ENCODE peak calls at places on chromosomes 11 and 22, in nine cellular contexts. E is activated gamma-delta T cell treated with Interleukin-2 at 50 U/mL for 16 hours, C is foreskin fibroblast, Z is NCI-H2029, P is RWPE1, O is AG20443, S is HFF-Myc, V is GM23248, G is HCEC 1CT. W is an unnamed sample.

GRCh38 chr11:119065369-119065768 is 2.2 kb upstream of the VPS11 start:
- DNase-seq in E (peak; percentile 19), C (peak; percentile 63), Z (no peak), P (no peak), O (peak; percentile 25), S (peak; percentile 21), V (peak; percentile 65), G (peak; percentile 28), W (no peak)

GRCh38 chr11:77395460-77396175 is 78.3 kb downstream of the PAK1 start:
- DNase-seq in E (no peak), C (no peak), Z (no peak), P (no peak), O (no peak), S (no peak), V (no peak), G (no peak), W (no peak)

GRCh38 chr11:33376331-33377099 is 119.3 kb downstream of the HIPK3 start:
- DNase-seq in E (no peak), C (peak; percentile 52), Z (no peak), P (peak; percentile 19), O (peak; percentile 64), S (no peak), V (peak; percentile 67), G (peak; percentile 15), W (peak; percentile 74)

GRCh38 chr11:3158131-3158591 is 6.9 kb downstream of the OSBPL5 start:
- DNase-seq in E (no peak), C (no peak), Z (no peak), P (no peak), O (no peak), S (no peak), V (no peak), G (no peak), W (no peak)

GRCh38 chr11:67310246-67311050 is 7.1 kb downstream of the SSH3 start:
- DNase-seq in E (no peak), C (no peak), Z (no peak), P (peak; percentile 66), O (no peak), S (no peak), V (no peak), G (no peak), W (no peak)

GRCh38 chr11:789951-790350 is at the start of gene CEND1:
- DNase-seq in E (no peak), C (peak; percentile 88), Z (no peak), P (no peak), O (peak; percentile 85), S (no peak), V (peak; percentile 82), G (no peak), W (peak; percentile 85)

GRCh38 chr11:105361651-105362050 is 222.1 kb upstream of the CARD18 start:
- DNase-seq in E (no peak), C (peak; percentile 4), Z (peak; percentile 8), P (no peak), O (no peak), S (no peak), V (no peak), G (peak; percentile 17), W (no peak)

GRCh38 chr11:9802291-9802861 is 138.5 kb downstream of the SWAP70 start:
- DNase-seq in E (no peak), C (peak; percentile 91), Z (no peak), P (peak; percentile 33), O (peak; percentile 63), S (peak; percentile 88), V (peak; percentile 90), G (peak; percentile 86), W (peak; percentile 75)

GRCh38 chr11:43790444-43790794 is 90.2 kb upstream of the ALKBH3 start:
- DNase-seq in E (no peak), C (peak; percentile 61), Z (no peak), P (no peak), O (no peak), S (no peak), V (peak; percentile 78), G (peak; percentile 49), W (no peak)

GRCh38 chr11:103631841-103632240 is 404.6 kb upstream of the DDI1 start:
- DNase-seq in E (no peak), C (peak; percentile 61), Z (no peak), P (no peak), O (no peak), S (no peak), V (peak; percentile 22), G (peak; percentile 43), W (no peak)

GRCh38 chr11:10784229-10785145 is 24.2 kb downstream of the EIF4G2 start:
- DNase-seq in E (no peak), C (peak; percentile 19), Z (peak; percentile 84), P (no peak), O (no peak), S (no peak), V (no peak), G (no peak), W (peak; percentile 78)

GRCh38 chr11:67370351-67371076 is 2.9 kb downstream of the CLCF1 start:
- DNase-seq in E (no peak), C (peak; percentile 82), Z (no peak), P (no peak), O (no peak), S (no peak), V (peak; percentile 57), G (peak; percentile 57), W (no peak)

GRCh38 chr11:63908631-63909491 is 8.1 kb downstream of the RCOR2 start:
- DNase-seq in E (no peak), C (no peak), Z (no peak), P (no peak), O (no peak), S (no peak), V (no peak), G (no peak), W (no peak)

GRCh38 chr11:15236514-15236913 is 121.8 kb downstream of the INSC start:
- DNase-seq in E (no peak), C (no peak), Z (no peak), P (no peak), O (no peak), S (no peak), V (no peak), G (no peak), W (no peak)

GRCh38 chr11:69367211-69367964 is 73.4 kb downstream of the MYEOV start:
- DNase-seq in E (no peak), C (peak; percentile 40), Z (no peak), P (no peak), O (no peak), S (no peak), V (peak; percentile 18), G (no peak), W (no peak)

GRCh38 chr22:23786752-23787599 is at the start of gene SMARCB1:
- DNase-seq in E (peak; percentile 84), C (peak; percentile 98), Z (peak; percentile 69), P (peak; percentile 92), O (peak; percentile 97), S (no peak), V (peak; percentile 99), G (peak; percentile 90), W (peak; percentile 96)

GRCh38 chr11:13289081-13289480 is 11.5 kb downstream of the BMAL1 start:
- DNase-seq in E (no peak), C (peak; percentile 56), Z (no peak), P (no peak), O (peak; percentile 48), S (peak; percentile 16), V (peak; percentile 59), G (peak; percentile 22), W (peak; percentile 67)